ENCODE peak calls at places on chromosomes 1 and 21, in eight cellular contexts. H is heart right ventricle, P is uterus, L is psoas muscle, T is tibial artery, R is RWPE2, Q is transverse colon, K is lung. S is an unnamed sample.
A peak's percentile ranks its signal among the peaks of the same experiment; 100 is the strongest.

GRCh38 chr1:114764689-114765088 is 6.9 kb upstream of the CSDE1 start:
- DNase-seq in H (no peak), T (no peak), L (no peak), Q (no peak), R (no peak), K (no peak), P (no peak), S (no peak)

GRCh38 chr1:12617901-12618660 is at the start of gene DHRS3:
- DNase-seq in T (peak; percentile 95), K (peak; percentile 80), Q (peak; percentile 85), P (peak; percentile 86), L (peak; percentile 90), R (peak; percentile 95), H (peak; percentile 84), S (peak; percentile 80)

GRCh38 chr21:45507523-45507875 is 34.7 kb downstream of the SLC19A1 start:
- DNase-seq in T (peak; percentile 61), H (no peak), Q (no peak), P (no peak), K (no peak), L (no peak), R (no peak), S (no peak)

GRCh38 chr1:115164484-115164883 is 75.2 kb upstream of the TSPAN2 start:
- DNase-seq in Q (no peak), T (peak; percentile 69), P (no peak), H (no peak), R (no peak), L (no peak), K (no peak), S (no peak)

GRCh38 chr21:33815153-33815707 is 100.4 kb downstream of the ATP5PO start:
- DNase-seq in T (no peak), L (no peak), K (no peak), R (no peak), Q (no peak), H (no peak), P (no peak), S (no peak)

GRCh38 chr1:81424056-81424455 is 376.7 kb upstream of the ADGRL2 start:
- DNase-seq in K (no peak), P (no peak), Q (no peak), L (no peak), T (no peak), H (no peak), R (no peak), S (no peak)

GRCh38 chr1:77642196-77642595 is 40.3 kb downstream of the ZZZ3 start:
- DNase-seq in T (no peak), H (no peak), P (no peak), Q (no peak), R (no peak), K (no peak), L (no peak), S (no peak)

GRCh38 chr1:203124546-203125317 is 2.8 kb upstream of the ADORA1 start:
- DNase-seq in T (no peak), H (no peak), L (no peak), Q (no peak), K (no peak), P (no peak), R (no peak), S (no peak)

GRCh38 chr1:42195841-42196240 is 31.3 kb upstream of the GUCA2A start:
- DNase-seq in T (no peak), H (no peak), K (no peak), R (no peak), P (no peak), Q (no peak), L (no peak), S (no peak)

DNA sequence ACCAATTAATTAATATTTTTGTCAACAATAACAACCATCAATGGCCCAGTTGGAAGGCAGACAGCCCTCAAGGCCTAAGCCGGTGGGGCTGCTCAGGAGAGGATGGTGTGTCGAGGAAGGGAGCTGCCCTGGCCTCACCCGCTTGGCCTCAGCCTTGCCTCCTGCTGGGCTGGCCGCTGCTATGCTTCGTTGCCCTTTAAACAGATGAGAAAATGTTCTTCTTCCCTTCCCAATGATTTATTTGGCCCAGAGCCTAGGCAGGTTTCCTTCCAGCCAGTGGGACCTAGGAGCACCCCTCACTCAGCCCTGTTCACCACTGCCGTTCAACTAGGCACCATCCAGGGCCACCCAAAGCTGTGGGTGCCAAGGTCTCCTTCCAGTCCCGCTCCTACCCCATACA is 3.1 kb upstream of the ADGRB2 start:
- DNase-seq in H (no peak), T (no peak), R (no peak), K (no peak), L (no peak), P (no peak), Q (no peak), S (no peak)
- H3K27me3 ChIP-seq in H (peaks cover 28% of the 10 kb centered on the region), T (no peaks in the 10 kb centered on the region), R (peaks cover 11% of the 10 kb centered on the region), K (no peaks in the 10 kb centered on the region), L (peaks cover 16% of the 10 kb centered on the region), P (no peaks in the 10 kb centered on the region), Q (peaks cover 74% of the 10 kb centered on the region), S (no peaks in the 10 kb centered on the region)

DNA sequence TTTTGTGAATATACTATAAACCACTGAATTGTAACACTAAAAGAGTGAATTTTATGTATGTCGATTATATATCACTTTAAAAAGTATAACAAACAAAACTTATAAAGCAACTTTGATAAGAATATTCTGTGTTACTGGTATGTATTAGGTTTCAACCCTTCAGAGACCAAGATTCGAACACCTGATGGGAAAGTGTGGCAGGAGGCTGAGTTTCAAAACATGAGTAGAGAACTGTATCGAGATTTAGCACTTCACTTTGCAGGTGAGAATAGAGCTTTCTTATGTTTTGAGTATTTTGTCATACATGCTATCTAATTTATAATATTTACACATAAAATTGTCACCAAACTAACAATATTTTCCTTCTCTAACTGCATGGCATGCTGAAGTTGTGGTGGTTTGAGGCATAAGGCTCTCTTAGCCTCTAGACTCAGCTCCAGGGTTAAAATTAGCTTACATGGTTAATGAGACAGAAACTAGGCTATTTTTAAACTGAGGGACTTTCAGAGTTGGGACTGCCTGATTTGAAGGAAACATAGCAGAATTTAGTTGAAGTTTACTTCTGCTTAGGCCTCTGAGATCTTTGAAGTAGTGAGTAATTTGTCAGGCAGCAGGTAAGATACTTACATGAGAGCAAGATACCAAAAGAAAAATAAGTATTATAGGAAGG is 48.6 kb downstream of the CEP350 start:
- DNase-seq in T (no peak), H (no peak), R (no peak), K (no peak), P (no peak), L (no peak), Q (no peak), S (no peak)
- H3K4me1 ChIP-seq in T (no peaks in the 10 kb centered on the region), H (peaks cover 8% of the 10 kb centered on the region), R (no peaks in the 10 kb centered on the region), K (no peaks in the 10 kb centered on the region), P (no peaks in the 10 kb centered on the region), L (peaks cover 21% of the 10 kb centered on the region), Q (peaks cover 4% of the 10 kb centered on the region), S (no peaks in the 10 kb centered on the region)

DNA sequence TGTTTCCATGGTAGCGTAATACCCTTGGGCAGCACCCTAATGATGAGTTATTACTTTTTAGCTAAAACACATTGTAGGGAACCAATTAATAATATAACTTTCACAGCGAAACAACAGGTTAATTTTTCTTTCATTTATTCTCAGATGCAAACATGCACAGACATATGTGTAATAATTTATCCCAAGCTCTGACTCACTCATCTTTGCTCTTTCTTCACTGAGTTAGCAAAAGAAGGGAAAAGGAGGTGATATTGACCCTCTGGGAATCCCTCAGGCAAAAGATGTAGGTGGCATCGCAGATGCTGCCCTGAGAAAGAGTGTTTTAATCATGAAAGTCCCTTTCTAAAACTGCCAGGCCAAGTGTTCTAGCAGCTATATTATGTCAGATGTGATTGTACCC is 379.5 kb downstream of the SIPA1L2 start:
- DNase-seq in L (no peak), K (no peak), T (no peak), P (no peak), Q (no peak), R (no peak), H (no peak), S (no peak)
- H3K27me3 ChIP-seq in L (peaks cover 2% of the 10 kb centered on the region), K (no peaks in the 10 kb centered on the region), T (no peaks in the 10 kb centered on the region), P (no peaks in the 10 kb centered on the region), Q (no peaks in the 10 kb centered on the region), R (no peaks in the 10 kb centered on the region), H (no peaks in the 10 kb centered on the region), S (no peaks in the 10 kb centered on the region)

GRCh38 chr1:26291433-26291832 is 11.5 kb downstream of the SH3BGRL3 start:
- DNase-seq in Q (no peak), P (no peak), R (no peak), H (no peak), L (peak; percentile 46), T (no peak), K (no peak), S (no peak)
- H3K4me1 ChIP-seq in Q (peaks cover 38% of the 10 kb centered on the region), P (no peaks in the 10 kb centered on the region), R (no peaks in the 10 kb centered on the region), H (peaks cover 24% of the 10 kb centered on the region), L (peaks cover 10% of the 10 kb centered on the region), T (peaks cover 9% of the 10 kb centered on the region), K (peaks cover 2% of the 10 kb centered on the region), S (no peaks in the 10 kb centered on the region)

DNA sequence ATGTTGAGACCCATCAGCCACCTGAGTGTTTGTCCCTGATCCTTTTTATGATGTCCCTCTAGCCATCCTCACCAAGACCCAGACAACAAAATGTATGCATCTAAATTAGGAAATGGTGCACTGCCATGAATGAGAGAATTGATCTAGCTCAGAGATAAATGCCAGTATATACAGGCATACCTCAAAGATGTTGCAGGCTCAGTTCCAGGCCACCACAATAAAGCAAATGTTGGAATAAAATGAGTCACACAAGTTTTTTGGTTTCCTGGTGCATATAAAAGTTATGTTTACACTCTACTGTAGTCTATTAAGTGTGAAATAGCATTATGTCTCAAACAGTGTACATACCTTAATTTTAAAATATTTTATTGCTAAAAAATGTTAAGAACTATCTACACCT is 63.9 kb downstream of the CHIA start:
- DNase-seq in T (no peak), R (no peak), K (no peak), H (no peak), P (no peak), L (no peak), Q (no peak), S (no peak)
- H3K27me3 ChIP-seq in T (no peaks in the 10 kb centered on the region), R (no peaks in the 10 kb centered on the region), K (no peaks in the 10 kb centered on the region), H (no peaks in the 10 kb centered on the region), P (no peaks in the 10 kb centered on the region), L (no peaks in the 10 kb centered on the region), Q (no peaks in the 10 kb centered on the region), S (no peaks in the 10 kb centered on the region)

DNA sequence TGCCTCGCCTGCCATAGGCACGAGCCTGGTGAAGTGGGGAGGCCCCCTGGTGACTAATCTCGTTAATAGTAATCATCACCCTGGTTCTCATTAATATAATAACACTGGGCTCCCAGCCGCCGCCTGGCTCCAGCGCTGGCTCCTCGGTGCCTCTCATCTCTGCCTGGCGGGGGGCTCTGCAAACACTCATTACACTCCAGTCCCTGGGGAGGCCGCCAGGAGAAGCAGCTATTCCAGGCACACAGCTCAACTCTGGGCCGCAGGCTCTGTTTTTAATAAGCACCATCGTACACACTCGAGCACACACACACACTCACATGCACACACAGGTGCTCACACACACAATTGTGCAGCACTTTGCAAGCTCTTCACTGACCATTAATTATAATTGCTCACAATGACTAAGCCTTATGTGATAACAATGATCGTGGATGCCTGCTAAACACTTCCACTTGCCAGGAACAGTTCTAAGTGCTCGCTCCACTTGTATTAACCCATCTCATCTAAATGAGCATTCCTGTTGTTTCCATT is 52.2 kb downstream of the SDC3 start:
- DNase-seq in H (no peak), T (no peak), R (no peak), P (no peak), K (peak; percentile 35), Q (no peak), L (no peak), S (no peak)
- H3K4me1 ChIP-seq in H (peaks cover 18% of the 10 kb centered on the region), T (peaks cover 4% of the 10 kb centered on the region), R (no peaks in the 10 kb centered on the region), P (no peaks in the 10 kb centered on the region), K (peaks cover 16% of the 10 kb centered on the region), Q (peaks cover 4% of the 10 kb centered on the region), L (no peaks in the 10 kb centered on the region), S (no peaks in the 10 kb centered on the region)